ENCODE peak calls at places on chromosomes 6 and 20, in five cellular contexts. C, U, P, E and I are unnamed samples.

GRCh38 chr6:18155864-18156396 is 708 bp downstream of the KDM1B start:
- DNase-seq in C (peak; percentile 94), P (peak; percentile 48), U (peak; percentile 13), E (peak; percentile 86), I (peak; percentile 85)

GRCh38 chr6:43613721-43614395 is 15.2 kb downstream of the GTPBP2 start:
- DNase-seq in C (no peak), P (no peak), U (no peak), E (no peak), I (no peak)

GRCh38 chr20:41697861-41698559 is 79.8 kb upstream of the CHD6 start:
- DNase-seq in C (no peak), U (no peak), P (peak; percentile 75), E (no peak), I (no peak)

GRCh38 chr20:15675151-15675550 is 898.1 kb downstream of the KIF16B start:
- DNase-seq in P (no peak), E (no peak), C (no peak), U (no peak), I (no peak)

GRCh38 chr6:42929928-42930360 is 664 bp downstream of the CNPY3 start:
- DNase-seq in C (peak; percentile 54), E (no peak), P (peak; percentile 99), U (peak; percentile 81), I (peak; percentile 73)

GRCh38 chr20:50394569-50394968 is 115.6 kb upstream of the PTPN1 start:
- DNase-seq in E (no peak), P (peak; percentile 87), U (peak; percentile 67), C (peak; percentile 62), I (peak; percentile 81)

GRCh38 chr6:162443101-162443500 is 284.5 kb downstream of the PRKN start:
- DNase-seq in U (no peak), E (no peak), P (no peak), C (no peak), I (no peak)

GRCh38 chr6:342832-343179 is 48.7 kb upstream of the IRF4 start:
- DNase-seq in U (no peak), C (no peak), P (no peak), E (no peak), I (no peak)

GRCh38 chr20:22732751-22733150 is 148.4 kb upstream of the FOXA2 start:
- DNase-seq in U (no peak), E (no peak), C (no peak), P (no peak), I (no peak)

GRCh38 chr20:53800883-53801604 is 207.4 kb upstream of the ZNF217 start:
- DNase-seq in U (no peak), E (no peak), P (no peak), C (no peak), I (no peak)

GRCh38 chr20:58639182-58640146 is 11.6 kb upstream of the STX16 start:
- DNase-seq in C (peak; percentile 2), P (no peak), E (no peak), U (no peak), I (no peak)

GRCh38 chr20:57133926-57134650 is 132.4 kb downstream of the BMP7 start:
- DNase-seq in C (no peak), U (no peak), P (no peak), E (no peak), I (no peak)

GRCh38 chr6:12119085-12119588 is 107.0 kb downstream of the HIVEP1 start:
- DNase-seq in C (no peak), P (no peak), U (no peak), E (no peak), I (no peak)

GRCh38 chr20:16424780-16425179 is 148.5 kb downstream of the KIF16B start:
- DNase-seq in E (no peak), P (no peak), U (no peak), C (no peak), I (no peak)

GRCh38 chr6:116447496-116448011 is 13.6 kb upstream of the CALHM6 start:
- DNase-seq in P (peak; percentile 46), C (peak; percentile 42), U (no peak), E (no peak), I (peak; percentile 56)

GRCh38 chr6:28607990-28608389 is 82.3 kb downstream of the GPX5 start:
- DNase-seq in P (no peak), U (no peak), C (no peak), E (no peak), I (no peak)

GRCh38 chr20:21739682-21740081 is 34.2 kb downstream of the PAX1 start:
- DNase-seq in U (no peak), E (no peak), P (no peak), C (no peak), I (no peak)

GRCh38 chr6:97714772-97715171 is 431.8 kb upstream of the MMS22L start:
- DNase-seq in E (no peak), C (no peak), U (no peak), P (no peak), I (no peak)

GRCh38 chr6:136788069-136788902 is 4.0 kb downstream of the MAP3K5 start:
- DNase-seq in E (no peak), P (no peak), U (no peak), C (no peak), I (no peak)

GRCh38 chr20:22232473-22232872 is 351.9 kb downstream of the FOXA2 start:
- DNase-seq in U (no peak), C (no peak), E (no peak), P (no peak), I (no peak)

GRCh38 chr20:5987383-5987782 is 36.9 kb downstream of the MCM8 start:
- DNase-seq in U (no peak), E (no peak), C (no peak), P (no peak), I (no peak)